ENCODE peak calls at places on chromosomes 5 and 9, in nine cellular contexts. X is CD4-positive, CD25-positive, alpha-beta regulatory T cell; I is SW480; N is NCI-H748 treated with DMSO at 0.1 percent for 48 hours; U is upper lobe of right lung; C is NCI-H345; J is NCI-H446 treated with DMSO at 0.1 percent for 48 hours; L is Peyer's patch; M is neural crest cell. P is an unnamed sample.

GRCh38 chr9:114088571-114089170 is 10.4 kb downstream of the KIF12 start:
- DNase-seq in L (no peak), J (no peak), M (no peak), N (no peak), C (no peak), I (no peak), X (no peak), U (no peak), P (no peak)

GRCh38 chr9:2597483-2597882 is 24.1 kb upstream of the VLDLR start:
- DNase-seq in I (no peak), C (no peak), L (no peak), J (no peak), X (no peak), U (no peak), M (no peak), N (no peak), P (no peak)

GRCh38 chr9:105510024-105510423 is 47.9 kb upstream of the FKTN start:
- DNase-seq in L (no peak), N (no peak), C (no peak), U (no peak), X (no peak), I (no peak), J (no peak), M (no peak), P (peak; percentile 52)

GRCh38 chr5:149114403-149115312 is 26.6 kb upstream of the ABLIM3 start:
- DNase-seq in X (no peak), U (no peak), I (peak; percentile 89), J (peak; percentile 25), N (peak; percentile 59), L (no peak), C (peak; percentile 67), M (peak; percentile 63), P (peak; percentile 69)

GRCh38 chr9:90547896-90548295 is 94.7 kb downstream of the DIRAS2 start:
- DNase-seq in C (no peak), I (peak; percentile 9), L (no peak), J (no peak), N (no peak), U (no peak), M (no peak), X (no peak), P (no peak)

GRCh38 chr9:36603006-36603405 is 30.3 kb downstream of the MELK start:
- DNase-seq in I (no peak), M (no peak), C (no peak), U (no peak), N (no peak), L (no peak), J (no peak), X (no peak), P (no peak)

GRCh38 chr9:33381231-33381791 is 21.1 kb downstream of the AQP7 start:
- DNase-seq in J (no peak), C (no peak), M (no peak), L (no peak), X (no peak), U (peak; percentile 60), I (no peak), N (no peak), P (no peak)

GRCh38 chr5:55603947-55604346 is 69.2 kb upstream of the PLPP1 start:
- DNase-seq in L (no peak), X (no peak), M (no peak), I (no peak), U (no peak), N (no peak), J (peak; percentile 93), C (no peak), P (no peak)

GRCh38 chr9:128138001-128138400 is 10.5 kb upstream of the PTGES2 start:
- DNase-seq in L (no peak), X (no peak), I (no peak), C (no peak), U (no peak), N (no peak), J (no peak), M (no peak), P (no peak)

GRCh38 chr5:143279698-143280097 is 123.8 kb downstream of the NR3C1 start:
- DNase-seq in J (no peak), C (no peak), I (no peak), M (no peak), U (no peak), N (no peak), X (no peak), L (no peak), P (peak; percentile 29)

GRCh38 chr5:145848854-145849253 is 13.7 kb upstream of the PRELID2 start:
- DNase-seq in N (no peak), U (no peak), C (no peak), L (no peak), M (no peak), X (no peak), I (peak; percentile 30), J (no peak), P (no peak)

GRCh38 chr5:96133337-96134094 is 171.9 kb upstream of the ELL2 start:
- DNase-seq in I (no peak), C (no peak), L (no peak), M (no peak), J (no peak), U (no peak), N (no peak), X (no peak), P (no peak)

GRCh38 chr5:97967292-97967691 is 784.2 kb upstream of the RIOK2 start:
- DNase-seq in U (no peak), C (no peak), N (no peak), M (no peak), J (no peak), X (no peak), L (no peak), I (no peak), P (no peak)

GRCh38 chr5:1930501-1930879 is 47.8 kb upstream of the IRX4 start:
- DNase-seq in C (peak; percentile 28), U (peak; percentile 54), M (peak; percentile 14), X (no peak), J (no peak), I (no peak), L (no peak), N (no peak), P (no peak)

GRCh38 chr9:92947268-92948031 is at the start of gene FGD3:
- DNase-seq in J (no peak), L (no peak), I (peak; percentile 29), U (peak; percentile 71), X (peak; percentile 38), M (peak; percentile 34), N (peak; percentile 37), C (peak; percentile 85), P (no peak)

GRCh38 chr9:22214497-22215031 is 205.5 kb upstream of the CDKN2B start:
- DNase-seq in N (no peak), X (no peak), J (peak; percentile 27), M (no peak), C (peak; percentile 30), L (no peak), U (no peak), I (no peak), P (no peak)

GRCh38 chr5:14501353-14502162 is 80.0 kb upstream of the OTULINL start:
- DNase-seq in U (no peak), X (no peak), N (peak; percentile 97), L (no peak), I (peak; percentile 43), J (no peak), M (no peak), C (peak; percentile 78), P (no peak)

GRCh38 chr5:124979174-124979573 is 232.7 kb upstream of the ZNF608 start:
- DNase-seq in M (no peak), C (no peak), I (no peak), J (no peak), L (no peak), X (no peak), N (peak; percentile 45), U (no peak), P (no peak)

GRCh38 chr5:139744471-139745120 is 51.0 kb upstream of the PSD2 start:
- DNase-seq in X (no peak), U (no peak), L (no peak), M (no peak), C (no peak), N (no peak), I (no peak), J (peak; percentile 79), P (no peak)

GRCh38 chr5:62582198-62582597 is 3.6 kb downstream of the LRRC70 start:
- DNase-seq in X (no peak), C (no peak), L (no peak), M (no peak), N (no peak), U (no peak), J (no peak), I (no peak), P (no peak)

GRCh38 chr5:76849767-76850291 is at the start of gene S100Z:
- DNase-seq in M (no peak), N (no peak), U (no peak), X (no peak), L (no peak), C (no peak), I (no peak), J (no peak), P (no peak)

GRCh38 chr5:179347581-179347980 is 2.3 kb upstream of the ADAMTS2 start:
- DNase-seq in C (no peak), L (no peak), I (no peak), U (no peak), M (no peak), J (no peak), N (no peak), X (no peak), P (no peak)

GRCh38 chr9:93496285-93496684 is 42.9 kb upstream of the FAM120AOS start:
- DNase-seq in M (no peak), J (no peak), I (no peak), L (no peak), U (no peak), X (no peak), N (no peak), C (no peak), P (no peak)